ENCODE peak calls at places on chromosome 11, in five cellular contexts. E, Q, I, B and C are unnamed samples.
A peak's percentile ranks its signal among the peaks of the same experiment; 100 is the strongest.

GRCh38 chr11:114282488-114282887 is 13.7 kb upstream of the NNMT start:
- DNase-seq in E (no peak), Q (no peak), I (no peak), B (no peak), C (no peak)

GRCh38 chr11:66076561-66076960 is 6.5 kb downstream of the PACS1 start:
- DNase-seq in E (no peak), Q (no peak), I (peak; percentile 36), B (no peak), C (no peak)

GRCh38 chr11:363948-364761 is 5.1 kb upstream of the B4GALNT4 start:
- DNase-seq in E (peak; percentile 83), Q (peak; percentile 47), I (no peak), B (peak; percentile 92), C (peak; percentile 89)

GRCh38 chr11:101441747-101442146 is 142.1 kb downstream of the TRPC6 start:
- DNase-seq in E (no peak), Q (peak; percentile 84), I (no peak), B (no peak), C (no peak)

GRCh38 chr11:13308704-13309103 is 31.1 kb downstream of the BMAL1 start:
- DNase-seq in E (no peak), Q (no peak), I (no peak), B (no peak), C (no peak)

GRCh38 chr11:126167476-126167875 is 44.0 kb downstream of the RPUSD4 start:
- DNase-seq in E (no peak), Q (no peak), I (peak; percentile 24), B (no peak), C (no peak)

GRCh38 chr11:725624-726202 is 19.7 kb downstream of the EPS8L2 start:
- DNase-seq in E (no peak), Q (no peak), I (no peak), B (no peak), C (peak; percentile 64)

GRCh38 chr11:112785104-112785503 is 176.1 kb upstream of the NCAM1 start:
- DNase-seq in E (no peak), Q (no peak), I (peak; percentile 83), B (no peak), C (no peak)

GRCh38 chr11:36437413-36437812 is 72.7 kb downstream of the TRAF6 start:
- DNase-seq in E (no peak), Q (no peak), I (no peak), B (no peak), C (no peak)

GRCh38 chr11:59197990-59198389 is 14.7 kb downstream of the MPEG1 start:
- DNase-seq in E (no peak), Q (peak; percentile 61), I (peak; percentile 22), B (no peak), C (no peak)

GRCh38 chr11:117231637-117232021 is 244 bp downstream of the PCSK7 start:
- DNase-seq in E (no peak), Q (no peak), I (no peak), B (no peak), C (no peak)

GRCh38 chr11:72721689-72722049 is 30.5 kb downstream of the ARAP1 start:
- DNase-seq in E (no peak), Q (peak; percentile 47), I (no peak), B (peak; percentile 70), C (peak; percentile 67)

GRCh38 chr11:92224394-92225205 is at the start of gene FAT3:
- DNase-seq in E (peak; percentile 26), Q (no peak), I (peak; percentile 80), B (no peak), C (no peak)

GRCh38 chr11:76205252-76206076 is 838 bp downstream of the WNT11 start:
- DNase-seq in E (no peak), Q (no peak), I (no peak), B (no peak), C (no peak)

GRCh38 chr11:4991066-4991465 is 3.6 kb upstream of the OR51L1 start:
- DNase-seq in E (no peak), Q (no peak), I (peak; percentile 2), B (no peak), C (no peak)

GRCh38 chr11:86214710-86215109 is 29.8 kb upstream of the EED start:
- DNase-seq in E (peak; percentile 73), Q (no peak), I (no peak), B (no peak), C (no peak)

GRCh38 chr11:95803973-95804372 is 13.7 kb downstream of the CEP57 start:
- DNase-seq in E (no peak), Q (no peak), I (no peak), B (no peak), C (no peak)

GRCh38 chr11:61129608-61130523 is 27.6 kb downstream of the CD5 start:
- DNase-seq in E (peak; percentile 80), Q (peak; percentile 91), I (peak; percentile 81), B (peak; percentile 96), C (peak; percentile 90)

GRCh38 chr11:50164050-50164449 is 131.4 kb downstream of the OR4C45 start:
- DNase-seq in E (no peak), Q (no peak), I (no peak), B (no peak), C (no peak)

GRCh38 chr11:33670250-33671011 is 30.2 kb downstream of the C11orf91 start:
- DNase-seq in E (peak; percentile 69), Q (no peak), I (peak; percentile 76), B (no peak), C (no peak)

GRCh38 chr11:98090861-98091575 is 929.7 kb upstream of the CNTN5 start:
- DNase-seq in E (no peak), Q (no peak), I (no peak), B (no peak), C (no peak)

GRCh38 chr11:94740083-94740974 is 27.8 kb upstream of the AMOTL1 start:
- DNase-seq in E (no peak), Q (peak; percentile 23), I (no peak), B (peak; percentile 50), C (no peak)

GRCh38 chr11:7974668-7975067 is 9.4 kb upstream of the NLRP10 start:
- DNase-seq in E (no peak), Q (no peak), I (peak; percentile 25), B (no peak), C (no peak)

GRCh38 chr11:7982582-7983119 is 4.5 kb upstream of the EIF3F start:
- DNase-seq in E (no peak), Q (no peak), I (no peak), B (no peak), C (no peak)

GRCh38 chr11:7981758-7982157 is 5.4 kb upstream of the EIF3F start:
- DNase-seq in E (no peak), Q (peak; percentile 56), I (no peak), B (no peak), C (no peak)

GRCh38 chr11:7973011-7973410 is 7.8 kb upstream of the NLRP10 start:
- DNase-seq in E (peak; percentile 76), Q (no peak), I (peak; percentile 29), B (no peak), C (no peak)

GRCh38 chr11:7977251-7977917 is 9.8 kb upstream of the EIF3F start:
- DNase-seq in E (peak; percentile 65), Q (no peak), I (peak; percentile 91), B (no peak), C (no peak)
- H3K4me3 ChIP-seq in E (peak overlapping the region; percentile 9), Q (no peak overlapping the region), I (no peak overlapping the region), B (no peak overlapping the region), C (no peak overlapping the region)

DNA sequence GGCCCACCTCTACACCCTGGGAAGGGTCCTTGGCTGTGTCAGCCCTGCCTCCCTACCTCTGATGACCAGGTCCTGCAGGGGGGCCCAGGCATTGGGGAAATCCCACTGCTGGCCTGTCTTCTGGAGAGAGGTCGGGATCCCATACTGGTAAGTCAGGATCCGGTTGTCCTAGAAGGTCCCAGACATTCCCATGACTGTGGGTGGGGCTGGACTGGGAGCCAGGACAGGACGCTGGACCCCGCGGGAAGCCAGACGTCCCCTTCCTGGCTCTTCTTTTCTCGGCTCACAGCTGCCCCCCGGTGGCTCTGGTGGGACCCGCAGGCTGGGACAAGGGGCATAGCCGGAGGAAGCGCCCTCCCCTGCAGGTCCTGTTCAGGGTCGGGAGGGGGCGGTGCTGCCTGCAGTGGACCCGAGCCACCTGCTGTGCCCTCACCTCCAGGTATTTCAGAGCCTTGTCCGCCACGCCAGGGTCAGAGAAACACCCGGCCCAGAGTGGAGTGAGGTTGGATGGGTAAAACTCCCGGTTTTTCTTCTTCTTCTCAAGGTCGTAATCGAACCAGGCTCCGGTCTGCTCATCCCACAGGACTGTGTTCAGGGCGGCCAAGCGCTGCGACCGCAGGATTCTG is 20.0 kb downstream of the TREH start:
- DNase-seq in E (peak; percentile 58), Q (peak; percentile 94), I (peak; percentile 68), B (peak; percentile 96), C (peak; percentile 95)
- H3K4me1 ChIP-seq in E (peaks cover 23% of the 10 kb centered on the region), Q (peaks cover 15% of the 10 kb centered on the region), I (no peaks in the 10 kb centered on the region), B (peaks cover 3% of the 10 kb centered on the region), C (peaks cover 9% of the 10 kb centered on the region)

DNA sequence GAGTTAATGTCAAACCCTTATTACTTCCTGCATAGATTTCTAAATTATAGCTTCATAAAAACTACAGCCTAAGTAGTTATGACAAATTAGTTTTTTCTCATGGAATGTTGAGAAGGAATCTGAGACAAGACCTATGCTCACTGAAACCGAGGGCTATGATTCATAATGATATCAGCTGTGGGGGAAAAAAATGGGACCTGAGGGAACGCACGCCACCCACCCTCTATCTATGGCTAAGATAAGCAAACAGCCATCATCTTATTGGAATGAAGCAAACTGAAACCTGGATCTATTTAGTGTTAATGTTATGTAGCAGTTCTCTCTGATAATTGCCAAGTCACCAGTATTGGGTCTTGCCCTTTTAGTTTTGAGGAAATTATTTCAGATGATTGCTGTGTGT is 906.9 kb upstream of the RAG2 start:
- DNase-seq in E (peak; percentile 96), Q (no peak), I (peak; percentile 97), B (peak; percentile 60), C (no peak)
- H3K9me3 ChIP-seq in E (no peaks in the 10 kb centered on the region), Q (no peaks in the 10 kb centered on the region), I (no peaks in the 10 kb centered on the region), B (no peaks in the 10 kb centered on the region), C (peaks cover 30% of the 10 kb centered on the region)

GRCh38 chr11:14380947-14381555 is 22.1 kb upstream of the RRAS2 start:
- DNase-seq in E (peak; percentile 68), Q (peak; percentile 76), I (peak; percentile 64), B (peak; percentile 85), C (peak; percentile 81)
- H3K4me3 ChIP-seq in E (peak overlapping the region; percentile 38), Q (peak overlapping the region; percentile 26), I (peak overlapping the region; percentile 38), B (peak overlapping the region; percentile 61), C (no peak overlapping the region)

DNA sequence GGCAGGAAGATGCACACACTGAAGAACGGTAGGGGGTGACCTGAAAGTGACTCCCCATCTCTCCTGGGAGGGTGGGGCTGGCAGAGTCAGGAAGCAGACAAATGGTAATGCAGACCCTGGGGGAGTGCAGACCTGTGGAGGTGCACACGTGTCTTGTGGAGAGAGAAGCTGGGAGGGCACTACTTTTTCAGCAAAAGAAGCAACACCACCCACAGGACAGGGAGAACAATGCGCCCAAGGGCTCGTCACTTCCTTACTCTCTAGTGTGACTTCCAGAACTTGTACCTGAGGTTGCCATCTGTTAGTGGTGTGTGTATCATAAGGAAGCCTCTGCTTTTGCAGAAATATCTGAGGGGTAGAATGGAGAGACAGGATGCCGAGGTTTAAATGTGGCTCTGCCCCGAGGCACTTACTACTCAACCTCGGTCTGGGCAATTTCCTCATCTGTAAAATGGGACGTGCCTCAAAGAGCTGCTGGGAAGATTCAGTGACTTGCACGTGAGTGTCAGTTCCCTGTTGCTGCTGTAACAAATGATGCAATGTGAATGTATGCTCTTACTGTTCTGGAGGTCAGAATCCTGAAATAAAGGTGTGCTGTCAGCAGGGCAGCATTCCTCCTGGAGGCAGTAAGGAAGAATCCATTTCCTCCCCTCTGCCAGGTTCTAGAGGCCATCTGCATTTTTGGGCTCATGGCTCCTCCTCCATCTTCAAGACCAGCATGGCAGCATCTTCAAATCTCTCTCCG is 323.4 kb downstream of the SHANK2 start:
- DNase-seq in E (no peak), Q (no peak), I (no peak), B (no peak), C (no peak)
- H3K4me1 ChIP-seq in E (no peaks in the 10 kb centered on the region), Q (no peaks in the 10 kb centered on the region), I (no peaks in the 10 kb centered on the region), B (no peaks in the 10 kb centered on the region), C (no peaks in the 10 kb centered on the region)